ENCODE peak calls at places on chromosomes 1 and 21, in seven cellular contexts. R is ovary, K is uterus, E is K562, W is H1, H is lower leg skin, L is breast epithelium. V is an unnamed sample.

GRCh38 chr1:116693759-116694482 is 26.4 kb upstream of the IGSF3 start:
- DNase-seq in R (no peak), K (no peak), E (no peak), W (no peak), H (no peak), L (peak), V (peak)

GRCh38 chr21:42925114-42925907 is at the start of gene ERVH48-1:
- DNase-seq in R (peak), K (no peak), E (no peak), W (no peak), H (no peak), L (no peak), V (no peak)

GRCh38 chr1:6157132-6157527 is 23.0 kb downstream of the CHD5 start:
- DNase-seq in R (no peak), K (no peak), E (no peak), W (no peak), H (no peak), L (no peak), V (peak)

GRCh38 chr1:241658081-241658793 is 6.2 kb downstream of the WDR64 start:
- DNase-seq in R (no peak), K (no peak), E (no peak), W (no peak), H (no peak), L (no peak), V (no peak)

GRCh38 chr1:171718216-171718615 is 23.6 kb downstream of the VAMP4 start:
- DNase-seq in R (no peak), K (no peak), E (no peak), W (no peak), H (no peak), L (no peak), V (no peak)

GRCh38 chr1:228960705-228961104 is 225.4 kb downstream of the RHOU start:
- DNase-seq in R (no peak), K (no peak), E (no peak), W (no peak), H (peak), L (no peak), V (no peak)

GRCh38 chr1:71087713-71088112 is 6.9 kb upstream of the ZRANB2 start:
- DNase-seq in R (no peak), K (no peak), E (no peak), W (no peak), H (no peak), L (no peak), V (no peak)

GRCh38 chr1:104295516-104295915 is 545.8 kb downstream of the AMY1C start:
- DNase-seq in R (no peak), K (no peak), E (no peak), W (no peak), H (no peak), L (no peak), V (no peak)

GRCh38 chr21:21714396-21714795 is 716.2 kb downstream of the NCAM2 start:
- DNase-seq in R (no peak), K (no peak), E (no peak), W (no peak), H (no peak), L (no peak), V (no peak)

GRCh38 chr21:16084776-16085364 is 355.1 kb downstream of the USP25 start:
- DNase-seq in R (no peak), K (peak), E (no peak), W (no peak), H (peak), L (no peak), V (no peak)

GRCh38 chr1:171769754-171770153 is 11.7 kb upstream of the METTL13 start:
- DNase-seq in R (no peak), K (no peak), E (no peak), W (no peak), H (no peak), L (no peak), V (no peak)

GRCh38 chr1:37056201-37056764 is 22.0 kb upstream of the GRIK3 start:
- DNase-seq in R (no peak), K (no peak), E (no peak), W (no peak), H (no peak), L (no peak), V (no peak)

GRCh38 chr1:90044346-90044745 is 49.4 kb downstream of the ZNF326 start:
- DNase-seq in R (no peak), K (no peak), E (no peak), W (no peak), H (no peak), L (no peak), V (no peak)

GRCh38 chr1:91226741-91227140 is 177.9 kb downstream of the HFM1 start:
- DNase-seq in R (no peak), K (no peak), E (no peak), W (no peak), H (no peak), L (peak), V (no peak)

GRCh38 chr1:28365864-28366263 is 3.7 kb upstream of the PHACTR4 start:
- DNase-seq in R (no peak), K (no peak), E (no peak), W (no peak), H (no peak), L (no peak), V (no peak)

GRCh38 chr1:176211395-176212165 is 4.5 kb upstream of the COP1 start:
- DNase-seq in R (no peak), K (no peak), E (no peak), W (no peak), H (no peak), L (no peak), V (no peak)

GRCh38 chr1:244254467-244254866 is 197.2 kb downstream of the ADSS2 start:
- DNase-seq in R (no peak), K (no peak), E (no peak), W (no peak), H (peak), L (no peak), V (no peak)

GRCh38 chr1:3017440-3018050 is 3.7 kb upstream of the ACTRT2 start:
- DNase-seq in R (no peak), K (peak), E (no peak), W (no peak), H (peak), L (no peak), V (no peak)

GRCh38 chr1:62621907-62622306 is 24.6 kb downstream of the ANGPTL3 start:
- DNase-seq in R (no peak), K (no peak), E (peak), W (no peak), H (no peak), L (no peak), V (peak)

GRCh38 chr1:80218112-80218511 is 1211.6 kb upstream of the ADGRL4 start:
- DNase-seq in R (no peak), K (no peak), E (peak), W (no peak), H (no peak), L (no peak), V (no peak)

GRCh38 chr1:234270581-234271242 is 102.5 kb upstream of the COA6 start:
- DNase-seq in R (no peak), K (no peak), E (no peak), W (no peak), H (peak), L (no peak), V (no peak)

GRCh38 chr1:202643397-202644218 is 66.6 kb downstream of the SYT2 start:
- DNase-seq in R (no peak), K (no peak), E (no peak), W (no peak), H (no peak), L (no peak), V (no peak)

GRCh38 chr1:107829083-107829771 is 135.8 kb downstream of the VAV3 start:
- DNase-seq in R (no peak), K (no peak), E (no peak), W (no peak), H (no peak), L (no peak), V (no peak)

GRCh38 chr1:182069028-182069466 is 7.5 kb upstream of the ZNF648 start:
- DNase-seq in R (peak), K (peak), E (peak), W (peak), H (no peak), L (peak), V (peak)

GRCh38 chr1:201222125-201222524 is 31.5 kb downstream of the IGFN1 start:
- DNase-seq in R (no peak), K (no peak), E (no peak), W (no peak), H (peak), L (no peak), V (no peak)

GRCh38 chr1:109307363-109308021 is 681 bp upstream of the MYBPHL start:
- DNase-seq in R (no peak), K (no peak), E (peak), W (no peak), H (no peak), L (no peak), V (no peak)

GRCh38 chr1:38138498-38139233 is 92.1 kb upstream of the POU3F1 start:
- DNase-seq in R (peak), K (peak), E (no peak), W (no peak), H (peak), L (peak), V (peak)

GRCh38 chr1:241627453-241628329 is 12.5 kb downstream of the CHML start:
- DNase-seq in R (no peak), K (no peak), E (peak), W (no peak), H (no peak), L (no peak), V (no peak)

GRCh38 chr1:185846672-185847440 is 112.7 kb downstream of the HMCN1 start:
- DNase-seq in R (no peak), K (no peak), E (no peak), W (no peak), H (no peak), L (no peak), V (no peak)

GRCh38 chr1:241934843-241935242 is 22.7 kb upstream of the BECN2 start:
- DNase-seq in R (no peak), K (no peak), E (no peak), W (no peak), H (no peak), L (no peak), V (no peak)

GRCh38 chr21:35222541-35222941 is 173.4 kb upstream of the RUNX1 start:
- DNase-seq in R (no peak), K (no peak), E (no peak), W (no peak), H (no peak), L (no peak), V (no peak)

GRCh38 chr1:62247391-62248168 is 52.9 kb downstream of the L1TD1 start:
- DNase-seq in R (no peak), K (no peak), E (no peak), W (no peak), H (no peak), L (no peak), V (no peak)

GRCh38 chr1:22285545-22286396 is 142.9 kb upstream of the WNT4 start:
- DNase-seq in R (peak), K (peak), E (peak), W (no peak), H (peak), L (peak), V (no peak)

GRCh38 chr21:46425566-46425965 is 33.1 kb upstream of the DIP2A start:
- DNase-seq in R (no peak), K (no peak), E (no peak), W (no peak), H (no peak), L (peak), V (no peak)

GRCh38 chr21:43717166-43717853 is 1.6 kb upstream of the PDXK start:
- DNase-seq in R (no peak), K (no peak), E (no peak), W (no peak), H (no peak), L (no peak), V (no peak)

GRCh38 chr1:231814536-231814935 is 187.9 kb downstream of the DISC1 start:
- DNase-seq in R (no peak), K (no peak), E (no peak), W (no peak), H (no peak), L (no peak), V (no peak)

DNA sequence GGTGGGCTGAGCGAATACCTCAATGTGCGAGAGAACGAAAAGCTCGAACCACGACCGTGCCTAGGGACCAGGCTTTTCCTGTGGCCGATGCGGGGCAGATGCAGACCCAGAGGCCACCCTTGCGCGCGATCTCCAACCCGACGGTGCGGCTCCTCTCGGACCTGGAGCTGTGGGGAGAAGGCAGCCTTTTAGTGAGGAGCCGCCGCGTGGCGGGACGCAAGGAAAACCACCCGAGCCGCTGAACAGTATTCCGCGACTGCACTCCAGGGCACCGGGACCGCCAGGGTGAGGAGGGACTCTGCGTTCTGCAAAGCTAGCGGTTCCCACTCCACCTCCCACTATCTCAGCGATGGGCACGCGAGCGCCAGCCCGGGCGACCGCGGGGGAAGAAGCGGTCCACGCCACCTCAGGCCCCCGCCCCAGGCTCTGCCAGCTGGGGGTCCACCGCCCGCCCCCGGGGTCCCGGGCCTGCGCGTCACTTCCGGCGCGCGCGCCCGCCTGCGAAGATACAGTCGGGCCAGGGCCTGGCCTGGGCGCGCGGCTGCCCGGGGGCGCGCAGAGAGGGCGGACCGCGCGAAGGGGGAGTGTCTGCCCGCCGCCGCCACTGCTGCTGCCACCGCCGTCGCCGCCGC is 66.5 kb upstream of the PRKACB start:
- DNase-seq in R (peak), K (peak), E (peak), W (no peak), H (peak), L (peak), V (peak)
- TF ChIP-seq POLR2A in R (no peak), K (peak), E (peak), W (peak), H (no peak), L (no peak), V (peak)

GRCh38 chr21:41254090-41254700 is 62.4 kb upstream of the FAM3B start:
- DNase-seq in R (no peak), K (no peak), E (no peak), W (no peak), H (no peak), L (no peak), V (no peak)
- TF ChIP-seq POLR2A in R (no peak), K (no peak), E (no peak), W (no peak), H (no peak), L (no peak), V (no peak)

DNA sequence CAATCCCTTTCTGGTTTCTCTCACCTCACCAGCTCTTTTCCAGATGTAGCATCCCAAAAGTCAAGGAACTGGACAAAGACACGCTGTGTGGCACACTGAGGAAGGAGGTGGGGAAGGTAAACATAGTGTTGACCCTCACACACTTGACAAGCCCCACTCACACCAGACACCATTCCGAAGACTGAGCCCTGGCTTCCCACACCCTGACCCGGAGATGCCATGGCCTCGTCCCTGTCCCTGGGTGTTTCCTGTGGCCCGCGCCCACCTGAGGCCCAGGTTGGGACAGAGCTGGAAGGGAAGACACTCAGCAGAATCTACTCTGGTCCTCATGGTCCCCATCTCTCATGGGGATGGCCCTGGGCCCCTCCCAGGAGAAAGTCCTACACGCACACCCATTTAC is 16.4 kb downstream of the VWA5B1 start:
- DNase-seq in R (no peak), K (no peak), E (no peak), W (no peak), H (no peak), L (no peak), V (no peak)
- TF ChIP-seq POLR2A in R (no peak), K (no peak), E (no peak), W (no peak), H (no peak), L (no peak), V (no peak)

DNA sequence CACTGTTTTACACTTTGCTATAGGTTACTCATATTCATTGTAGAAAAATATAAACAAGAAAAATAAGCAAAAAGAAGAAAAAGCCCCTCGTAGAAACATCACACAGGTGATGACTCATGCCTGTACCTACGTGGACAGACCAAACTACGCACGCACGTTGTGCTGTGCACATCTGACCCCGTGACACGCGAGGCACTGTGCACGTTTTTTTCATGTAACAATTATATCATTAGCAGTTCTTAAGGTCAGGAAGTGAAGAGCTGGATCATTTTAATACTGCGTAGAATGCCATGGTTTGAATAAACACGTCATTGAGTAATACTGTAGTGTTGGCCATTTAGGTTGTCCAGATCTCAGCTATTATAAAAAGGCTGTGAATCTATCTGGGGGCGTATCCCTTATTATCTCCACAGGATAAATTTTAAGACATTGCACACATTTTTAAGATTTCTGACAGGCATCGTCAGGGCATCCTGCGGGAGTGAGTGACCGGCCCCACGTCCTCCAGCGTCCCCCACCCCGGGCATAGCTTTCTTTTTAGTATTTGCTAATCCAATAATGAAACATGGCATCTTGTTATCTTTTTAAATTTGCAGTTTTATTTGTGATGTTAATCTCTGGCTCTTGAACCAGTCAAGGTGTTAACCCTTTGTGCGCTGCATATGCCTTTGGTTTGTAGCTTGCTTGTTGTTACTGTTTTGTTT is 23.4 kb upstream of the ADARB1 start:
- DNase-seq in R (no peak), K (no peak), E (no peak), W (no peak), H (no peak), L (no peak), V (no peak)
- TF ChIP-seq POLR2A in R (no peak), K (no peak), E (no peak), W (no peak), H (no peak), L (no peak), V (no peak)

GRCh38 chr1:151992345-151993083 is 1.1 kb downstream of the S100A10 start:
- DNase-seq in R (peak), K (peak), E (peak), W (peak), H (peak), L (peak), V (no peak)

GRCh38 chr1:151995774-151996173 is 2.1 kb upstream of the S100A10 start:
- DNase-seq in R (no peak), K (no peak), E (no peak), W (no peak), H (no peak), L (no peak), V (no peak)

GRCh38 chr1:151994956-151995355 is 1.3 kb upstream of the S100A10 start:
- DNase-seq in R (no peak), K (peak), E (no peak), W (no peak), H (no peak), L (no peak), V (no peak)

GRCh38 chr1:151993084-151993733 is 450 bp downstream of the S100A10 start:
- DNase-seq in R (peak), K (peak), E (no peak), W (no peak), H (peak), L (no peak), V (no peak)

GRCh38 chr1:151993734-151994496 is at the start of gene S100A10:
- DNase-seq in R (peak), K (peak), E (no peak), W (no peak), H (peak), L (peak), V (no peak)
- TF ChIP-seq POLR2A in R (peak), K (peak), E (no peak), W (peak), H (peak), L (no peak), V (peak)

GRCh38 chr21:36816556-36817130 is 117.7 kb downstream of the SIM2 start:
- DNase-seq in R (no peak), K (no peak), E (no peak), W (no peak), H (no peak), L (no peak), V (no peak)
- TF ChIP-seq POLR2A in R (no peak), K (no peak), E (no peak), W (no peak), H (no peak), L (no peak), V (no peak)

GRCh38 chr1:169115891-169116585 is 9.5 kb downstream of the ATP1B1 start:
- DNase-seq in R (peak), K (no peak), E (no peak), W (no peak), H (peak), L (peak), V (no peak)
- TF ChIP-seq POLR2A in R (no peak), K (no peak), E (no peak), W (no peak), H (no peak), L (no peak), V (no peak)

GRCh38 chr1:35192056-35192852 is 691 bp downstream of the SFPQ start:
- DNase-seq in R (peak), K (peak), E (peak), W (peak), H (peak), L (peak), V (peak)
- TF ChIP-seq POLR2A in R (no peak), K (peak), E (no peak), W (peak), H (no peak), L (no peak), V (peak)